ENCODE peak calls at places on chromosomes 5 and 9, in seven cellular contexts. Z is IMR-90, Y is suprapubic skin, N is HepG2, D is psoas muscle, R is prostate gland, J is fibroblast of lung. E is an unnamed sample.

GRCh38 chr5:178196986-178197385 is 7.3 kb upstream of the HNRNPAB start:
- DNase-seq in Y (peak; percentile 23), D (no peak), N (peak; percentile 23), R (no peak), J (no peak), Z (no peak), E (no peak)

GRCh38 chr5:111719773-111720172 is 37.2 kb downstream of the NREP start:
- DNase-seq in Z (no peak), J (no peak), N (peak; percentile 54), Y (no peak), D (no peak), R (no peak), E (no peak)

GRCh38 chr9:121736964-121737462 is 85.6 kb downstream of the DAB2IP start:
- DNase-seq in Y (no peak), J (no peak), N (peak; percentile 78), Z (no peak), R (no peak), D (no peak), E (no peak)

GRCh38 chr9:69143291-69143690 is 30.8 kb upstream of the TJP2 start:
- DNase-seq in N (no peak), R (no peak), Z (no peak), J (no peak), D (no peak), Y (no peak), E (no peak)

GRCh38 chr5:117800261-117800660 is 1188.1 kb downstream of the DTWD2 start:
- DNase-seq in J (peak; percentile 18), R (peak; percentile 34), Y (no peak), D (no peak), N (no peak), Z (peak; percentile 51), E (no peak)

GRCh38 chr5:139650689-139651501 is 2.7 kb downstream of the CXXC5 start:
- DNase-seq in Y (no peak), J (no peak), R (peak; percentile 69), Z (no peak), N (peak; percentile 87), D (peak; percentile 87), E (no peak)

GRCh38 chr5:168288349-168289245 is 2.8 kb upstream of the WWC1 start:
- DNase-seq in J (no peak), D (no peak), N (peak; percentile 70), R (peak; percentile 90), Z (no peak), Y (no peak), E (no peak)

GRCh38 chr5:155147222-155147621 is 133.7 kb downstream of the KIF4B start:
- DNase-seq in D (no peak), Z (no peak), N (no peak), Y (no peak), R (no peak), J (peak; percentile 3), E (no peak)

GRCh38 chr9:125332527-125332926 is 70.9 kb downstream of the GAPVD1 start:
- DNase-seq in Z (no peak), Y (no peak), D (no peak), J (no peak), N (no peak), R (no peak), E (no peak)

GRCh38 chr5:9009931-9010652 is 535.8 kb downstream of the SEMA5A start:
- DNase-seq in Y (no peak), Z (peak; percentile 18), D (no peak), N (no peak), J (peak; percentile 31), R (no peak), E (no peak)

GRCh38 chr9:27634879-27635278 is 61.6 kb upstream of the C9orf72 start:
- DNase-seq in R (no peak), Z (no peak), Y (no peak), N (no peak), J (no peak), D (no peak), E (no peak)

GRCh38 chr5:130135506-130135905 is 231.2 kb downstream of the CHSY3 start:
- DNase-seq in R (no peak), N (no peak), J (peak; percentile 78), Y (no peak), D (no peak), Z (peak; percentile 7), E (no peak)
- H3K4me3 ChIP-seq in R (no peak overlapping the region), N (no peak overlapping the region), J (no peak overlapping the region), Y (no peak overlapping the region), D (no peak overlapping the region), Z (no peak overlapping the region), E (no peak overlapping the region)

DNA sequence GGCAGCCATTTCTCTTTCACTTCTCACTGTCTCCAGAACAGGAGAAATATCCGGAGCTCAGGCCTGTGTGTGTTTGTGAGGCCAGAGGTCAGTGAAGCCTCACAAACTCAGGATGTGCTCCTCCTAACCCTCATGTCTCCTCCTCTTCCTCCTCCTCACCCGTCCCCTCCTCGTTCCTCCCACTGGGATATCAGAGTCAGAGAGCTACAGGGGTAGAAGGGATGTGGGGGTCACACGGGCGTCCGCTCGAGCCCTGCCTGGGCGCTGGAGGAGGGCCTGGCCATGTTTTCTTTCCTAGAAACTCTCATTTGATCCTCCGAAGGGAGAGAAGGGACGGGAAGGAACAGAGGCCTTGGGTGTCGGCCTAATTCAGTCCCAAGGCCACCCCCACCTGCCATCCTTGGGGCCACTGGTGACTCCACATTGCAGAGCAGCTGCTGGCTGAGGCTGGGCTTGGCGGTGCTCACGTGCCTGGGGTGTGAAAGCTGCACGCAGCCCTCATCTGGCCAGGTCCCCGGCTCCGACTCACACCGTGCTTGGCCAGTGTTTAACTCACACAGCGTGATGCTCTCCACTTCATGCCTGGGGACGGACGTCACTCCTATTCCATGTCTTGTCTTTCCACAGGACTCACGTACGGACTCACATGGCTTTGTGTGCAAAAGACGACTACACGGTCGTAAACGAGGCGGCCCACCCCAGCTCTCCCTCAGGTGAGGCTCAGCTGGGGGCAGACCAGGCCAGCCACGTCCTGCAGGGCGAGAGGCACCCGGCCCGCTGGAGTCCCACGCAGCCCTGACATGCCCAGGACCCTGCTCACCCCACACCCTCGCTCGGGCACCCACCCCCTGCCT is 22.6 kb upstream of the SLC6A19 start:
- DNase-seq in Y (no peak), D (peak; percentile 47), J (no peak), R (no peak), Z (no peak), N (no peak), E (no peak)
- H3K27ac ChIP-seq in Y (no peak overlapping the region), D (no peak overlapping the region), J (no peak overlapping the region), R (no peak overlapping the region), Z (no peak overlapping the region), N (peak overlapping the region; percentile 48), E (no peak overlapping the region)

GRCh38 chr5:170464280-170465127 is 39.3 kb upstream of the KCNIP1 start:
- DNase-seq in D (no peak), Y (no peak), R (no peak), Z (no peak), N (peak; percentile 5), J (no peak), E (no peak)
- TF ChIP-seq CTCF in D (no peak), Y (no peak), R (no peak), Z (no peak), N (no peak), J (no peak), E (no peak)

DNA sequence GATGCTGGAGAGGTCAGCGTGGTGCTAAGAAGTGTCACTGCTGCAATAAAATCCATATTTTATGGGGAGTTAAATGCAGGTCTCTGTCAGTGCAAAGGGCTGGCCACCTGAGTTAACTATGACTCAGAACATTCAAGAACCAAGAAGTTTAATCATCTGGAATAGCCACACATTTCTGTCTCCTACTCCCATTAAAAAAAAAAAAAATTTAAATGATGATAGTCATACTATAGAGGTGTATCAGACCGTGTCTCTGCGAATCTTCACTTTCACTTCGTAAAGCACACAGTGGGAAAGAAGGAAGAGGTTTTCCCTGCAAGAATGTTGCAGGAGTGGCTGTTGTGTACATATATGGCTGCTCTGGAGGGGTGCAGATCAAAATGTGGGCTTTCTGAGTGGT is 1.4 kb downstream of the CDH6 start:
- DNase-seq in R (no peak), D (no peak), Y (no peak), J (no peak), Z (peak; percentile 27), N (no peak), E (no peak)
- H3K4me3 ChIP-seq in R (peak overlapping the region; percentile 23), D (peak overlapping the region; percentile 57), Y (peak overlapping the region; percentile 48), J (peak overlapping the region; percentile 79), Z (peak overlapping the region; percentile 88), N (no peak overlapping the region), E (peak overlapping the region; percentile 76)